ENCODE peak calls at places on chromosome 4, in eight cellular contexts. S is heart right ventricle; N is Peyer's patch; L is fibroblast of lung; H is CD8-positive, alpha-beta memory T cell; R is GM23338; C is H7; F is aorta. D is an unnamed sample.

GRCh38 chr4:53618321-53618720 is 27.0 kb upstream of the LNX1 start:
- DNase-seq in S (no peak), N (no peak), L (no peak), H (no peak), R (no peak), C (no peak), F (no peak), D (no peak)

GRCh38 chr4:77652237-77652897 is 46.7 kb downstream of the CXCL13 start:
- DNase-seq in S (no peak), N (no peak), L (no peak), H (no peak), R (no peak), C (no peak), F (no peak), D (no peak)

GRCh38 chr4:75584067-75584466 is 28.2 kb downstream of the ODAPH start:
- DNase-seq in S (no peak), N (no peak), L (peak; percentile 7), H (no peak), R (no peak), C (no peak), F (no peak), D (no peak)

GRCh38 chr4:169397762-169398161 is 127.0 kb upstream of the SH3RF1 start:
- DNase-seq in S (no peak), N (no peak), L (peak; percentile 65), H (no peak), R (no peak), C (no peak), F (no peak), D (no peak)

GRCh38 chr4:61214680-61215079 is 14.6 kb downstream of the ADGRL3 start:
- DNase-seq in S (no peak), N (no peak), L (no peak), H (no peak), R (no peak), C (no peak), F (no peak), D (no peak)

GRCh38 chr4:47390438-47391125 is 72.9 kb downstream of the COMMD8 start:
- DNase-seq in S (no peak), N (no peak), L (no peak), H (no peak), R (no peak), C (no peak), F (no peak), D (no peak)

GRCh38 chr4:53591372-53591892 is at the start of gene LNX1:
- DNase-seq in S (no peak), N (peak; percentile 95), L (no peak), H (no peak), R (peak; percentile 98), C (peak; percentile 62), F (no peak), D (peak; percentile 95)

GRCh38 chr4:101044766-101045165 is 302.6 kb downstream of the PPP3CA start:
- DNase-seq in S (no peak), N (no peak), L (no peak), H (no peak), R (peak; percentile 24), C (peak; percentile 7), F (no peak), D (peak; percentile 67)

GRCh38 chr4:120921456-120922389 is 803 bp downstream of the PRDM5 start:
- DNase-seq in S (peak; percentile 80), N (peak; percentile 72), L (peak; percentile 71), H (peak; percentile 52), R (peak; percentile 48), C (peak; percentile 69), F (peak; percentile 93), D (peak; percentile 59)

GRCh38 chr4:26223160-26223559 is 97.7 kb upstream of the RBPJ start:
- DNase-seq in S (no peak), N (no peak), L (no peak), H (no peak), R (no peak), C (no peak), F (no peak), D (no peak)

GRCh38 chr4:61663310-61663709 is 463.2 kb downstream of the ADGRL3 start:
- DNase-seq in S (no peak), N (no peak), L (no peak), H (no peak), R (no peak), C (no peak), F (no peak), D (no peak)

GRCh38 chr4:147056951-147057630 is 111.4 kb upstream of the TTC29 start:
- DNase-seq in S (no peak), N (no peak), L (peak; percentile 57), H (peak; percentile 1), R (no peak), C (no peak), F (no peak), D (no peak)

GRCh38 chr4:150366487-150366999 is 215.4 kb upstream of the MAB21L2 start:
- DNase-seq in S (no peak), N (no peak), L (no peak), H (no peak), R (peak; percentile 77), C (peak; percentile 39), F (no peak), D (peak; percentile 76)

GRCh38 chr4:172758586-172759340 is 409.8 kb upstream of the GALNT7 start:
- DNase-seq in S (no peak), N (no peak), L (peak; percentile 60), H (no peak), R (no peak), C (no peak), F (no peak), D (no peak)

GRCh38 chr4:173990879-173991231 is 292.6 kb downstream of the FBXO8 start:
- DNase-seq in S (peak; percentile 72), N (no peak), L (peak; percentile 50), H (no peak), R (peak; percentile 38), C (no peak), F (no peak), D (peak; percentile 79)

GRCh38 chr4:79650794-79651431 is 242.9 kb upstream of the GK2 start:
- DNase-seq in S (no peak), N (no peak), L (peak; percentile 93), H (no peak), R (peak; percentile 30), C (no peak), F (no peak), D (peak; percentile 64)

GRCh38 chr4:2296621-2297601 is 35.0 kb upstream of the MXD4 start:
- DNase-seq in S (no peak), N (peak; percentile 66), L (no peak), H (peak; percentile 71), R (no peak), C (peak; percentile 73), F (peak; percentile 70), D (no peak)

GRCh38 chr4:88054909-88055308 is 47.5 kb downstream of the PKD2 start:
- DNase-seq in S (peak; percentile 29), N (peak; percentile 66), L (peak; percentile 62), H (no peak), R (peak; percentile 70), C (peak; percentile 8), F (no peak), D (peak; percentile 79)

GRCh38 chr4:38467296-38467695 is 196.7 kb upstream of the KLF3 start:
- DNase-seq in S (no peak), N (no peak), L (no peak), H (no peak), R (no peak), C (no peak), F (no peak), D (no peak)

GRCh38 chr4:75547647-75548387 is 8.0 kb upstream of the ODAPH start:
- DNase-seq in S (peak; percentile 12), N (peak; percentile 59), L (peak; percentile 29), H (no peak), R (no peak), C (no peak), F (peak; percentile 82), D (no peak)

GRCh38 chr4:153465583-153465921 is 608 bp upstream of the TMEM131L start:
- DNase-seq in S (peak; percentile 63), N (peak; percentile 82), L (peak; percentile 74), H (no peak), R (peak; percentile 63), C (peak; percentile 66), F (peak; percentile 83), D (peak; percentile 66)

GRCh38 chr4:37467223-37467622 is 219.0 kb downstream of the RELL1 start:
- DNase-seq in S (no peak), N (no peak), L (no peak), H (no peak), R (no peak), C (no peak), F (no peak), D (no peak)
- H3K36me3 ChIP-seq in S (no peaks in the 10 kb centered on the region), N (no peaks in the 10 kb centered on the region), L (no peaks in the 10 kb centered on the region), H (no peaks in the 10 kb centered on the region), R (no peaks in the 10 kb centered on the region), C (no peaks in the 10 kb centered on the region), F (no peaks in the 10 kb centered on the region), D (no peaks in the 10 kb centered on the region)

GRCh38 chr4:108163352-108163751 is 5.4 kb downstream of the LEF1 start:
- DNase-seq in S (no peak), N (no peak), L (no peak), H (no peak), R (no peak), C (no peak), F (no peak), D (no peak)

GRCh38 chr4:108166441-108167315 is 2.1 kb downstream of the LEF1 start:
- DNase-seq in S (no peak), N (peak; percentile 53), L (peak; percentile 28), H (peak; percentile 71), R (peak; percentile 94), C (peak; percentile 76), F (no peak), D (peak; percentile 88)

GRCh38 chr4:108166038-108166437 is 2.7 kb downstream of the LEF1 start:
- DNase-seq in S (no peak), N (no peak), L (no peak), H (peak; percentile 81), R (peak; percentile 32), C (no peak), F (no peak), D (no peak)

GRCh38 chr4:108168213-108168671 is 490 bp downstream of the LEF1 start:
- DNase-seq in S (no peak), N (no peak), L (peak; percentile 49), H (peak; percentile 61), R (no peak), C (no peak), F (no peak), D (no peak)

DNA sequence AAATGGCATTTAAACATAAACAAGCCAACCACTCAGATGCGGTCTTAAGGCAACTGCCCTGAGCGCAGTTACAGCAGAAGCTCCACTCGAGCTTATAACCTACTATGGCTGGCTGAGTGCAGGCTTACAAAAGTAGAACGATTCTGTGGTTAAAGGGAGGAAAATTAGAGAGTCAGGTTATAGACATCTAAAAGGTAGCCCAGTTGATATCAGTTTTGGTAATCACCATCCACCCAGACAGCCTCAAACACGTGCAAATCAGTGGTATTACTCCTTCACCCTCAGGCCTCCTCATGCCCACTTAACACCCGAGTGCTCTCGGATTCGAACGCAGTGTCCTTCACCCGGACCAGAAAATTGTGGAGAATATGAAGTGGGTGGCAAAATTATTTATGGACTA is 3.1 kb downstream of the LEF1 start:
- DNase-seq in S (no peak), N (no peak), L (no peak), H (no peak), R (no peak), C (no peak), F (no peak), D (no peak)
- H3K27me3 ChIP-seq in S (peaks cover 95% of the 10 kb centered on the region), N (no peaks in the 10 kb centered on the region), L (peaks cover 20% of the 10 kb centered on the region), H (no peaks in the 10 kb centered on the region), R (peaks cover 96% of the 10 kb centered on the region), C (peaks cover 87% of the 10 kb centered on the region), F (no peaks in the 10 kb centered on the region), D (peaks cover 10% of the 10 kb centered on the region)

GRCh38 chr4:874971-875817 is 49.3 kb upstream of the CPLX1 start:
- DNase-seq in S (no peak), N (no peak), L (no peak), H (no peak), R (no peak), C (no peak), F (no peak), D (no peak)
- H3K36me3 ChIP-seq in S (peaks cover 100% of the 10 kb centered on the region), N (peaks cover 99% of the 10 kb centered on the region), L (peaks cover 29% of the 10 kb centered on the region), H (peaks cover 23% of the 10 kb centered on the region), R (no peaks in the 10 kb centered on the region), C (peaks cover 16% of the 10 kb centered on the region), F (peaks cover 16% of the 10 kb centered on the region), D (peaks cover 6% of the 10 kb centered on the region)

GRCh38 chr4:31645211-31645610 is 925.0 kb downstream of the PCDH7 start:
- DNase-seq in S (no peak), N (no peak), L (no peak), H (no peak), R (no peak), C (no peak), F (no peak), D (no peak)
- H3K27me3 ChIP-seq in S (no peaks in the 10 kb centered on the region), N (no peaks in the 10 kb centered on the region), L (no peaks in the 10 kb centered on the region), H (no peaks in the 10 kb centered on the region), R (no peaks in the 10 kb centered on the region), C (no peaks in the 10 kb centered on the region), F (no peaks in the 10 kb centered on the region), D (no peaks in the 10 kb centered on the region)